ENCODE peak calls at places on chromosome 16, in five cellular contexts. Z is cardiac muscle cell; S is astrocyte of the spinal cord; H is upper lobe of right lung; K is CD4-positive, alpha-beta memory T cell. V is an unnamed sample.

GRCh38 chr16:68344252-68344651 is 33.4 kb downstream of the PRMT7 start:
- DNase-seq in K (no peak), H (no peak), S (no peak), Z (no peak), V (no peak)

GRCh38 chr16:89374393-89374948 is 115.9 kb downstream of the ANKRD11 start:
- DNase-seq in Z (no peak), H (no peak), S (peak), K (no peak), V (no peak)

GRCh38 chr16:5374184-5374583 is 276.6 kb upstream of the EEF2KMT start:
- DNase-seq in Z (no peak), S (no peak), H (no peak), K (no peak), V (no peak)

GRCh38 chr16:2388875-2389433 is 40.3 kb upstream of the CCNF start:
- DNase-seq in K (no peak), Z (peak), S (peak), H (no peak), V (peak)

GRCh38 chr16:19008245-19008644 is 24.5 kb downstream of the TMC7 start:
- DNase-seq in H (no peak), Z (peak), S (peak), K (no peak), V (peak)

GRCh38 chr16:51418258-51418657 is 267.2 kb upstream of the SALL1 start:
- DNase-seq in K (no peak), Z (no peak), H (no peak), S (no peak), V (no peak)

GRCh38 chr16:57609541-57610401 is 18.7 kb upstream of the ADGRG1 start:
- DNase-seq in K (peak), Z (peak), S (no peak), H (peak), V (no peak)

GRCh38 chr16:90020260-90020837 is 1.1 kb upstream of the DBNDD1 start:
- DNase-seq in K (no peak), S (peak), Z (no peak), H (no peak), V (no peak)

GRCh38 chr16:4800290-4801041 is 2.0 kb downstream of the ROGDI start:
- DNase-seq in H (peak), Z (no peak), K (no peak), S (no peak), V (peak)

GRCh38 chr16:88706965-88707871 is 915 bp downstream of the CTU2 start:
- DNase-seq in S (no peak), Z (no peak), K (no peak), H (no peak), V (no peak)

GRCh38 chr16:18932243-18932997 is 6.2 kb upstream of the SMG1 start:
- DNase-seq in K (no peak), Z (peak), H (no peak), S (peak), V (no peak)

GRCh38 chr16:35447010-35447558 is 1987.7 kb downstream of the TP53TG3F start:
- DNase-seq in S (no peak), K (no peak), H (no peak), Z (no peak), V (no peak)

GRCh38 chr16:84740596-84741071 is 40.8 kb downstream of the USP10 start:
- DNase-seq in Z (no peak), K (no peak), H (no peak), S (no peak), V (no peak)

GRCh38 chr16:59527206-59527997 is 793.3 kb upstream of the GOT2 start:
- DNase-seq in K (no peak), S (peak), Z (no peak), H (no peak), V (no peak)

GRCh38 chr16:77696149-77696548 is 26.2 kb upstream of the NUDT7 start:
- DNase-seq in K (no peak), H (no peak), S (no peak), Z (no peak), V (no peak)

GRCh38 chr16:8155275-8155674 is 435.0 kb downstream of the TMEM114 start:
- DNase-seq in Z (no peak), H (no peak), K (no peak), S (no peak), V (no peak)

GRCh38 chr16:2181952-2182351 is 14.5 kb downstream of the CASKIN1 start:
- DNase-seq in S (no peak), H (no peak), Z (no peak), K (no peak), V (no peak)

GRCh38 chr16:82506734-82507133 is 120.0 kb upstream of the CDH13 start:
- DNase-seq in H (no peak), S (no peak), Z (no peak), K (no peak), V (no peak)

DNA sequence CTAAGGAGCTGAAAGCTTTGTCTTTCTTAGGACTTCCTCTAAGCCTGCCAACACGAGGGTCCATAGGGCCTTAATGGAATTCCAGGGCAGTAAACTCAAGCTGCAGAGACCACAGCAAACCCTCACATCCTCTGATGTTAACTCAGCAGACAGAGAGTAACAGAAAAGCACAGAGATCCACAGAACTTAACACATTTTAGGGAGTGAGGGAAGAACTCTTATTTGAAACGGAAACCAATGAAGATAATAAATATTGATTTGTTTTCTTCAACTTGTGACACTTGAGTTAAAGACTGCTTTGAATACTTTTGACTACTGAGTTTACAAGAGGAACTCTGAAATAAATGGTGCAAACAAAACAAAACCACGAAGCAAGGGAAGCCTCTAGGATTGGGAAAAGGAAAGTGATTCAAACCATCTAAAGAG is 9.4 kb downstream of the DYNC1LI2 start:
- DNase-seq in H (no peak), K (no peak), S (no peak), Z (peak), V (no peak)
- H3K4me3 ChIP-seq in H (no peak), K (no peak), S (no peak), Z (no peak), V (no peak)

GRCh38 chr16:1018447-1018846 is 36.9 kb downstream of the SOX8 start:
- DNase-seq in S (no peak), Z (no peak), H (no peak), K (no peak), V (no peak)
- H3K4me3 ChIP-seq in S (no peak), Z (no peak), H (no peak), K (no peak), V (no peak)

DNA sequence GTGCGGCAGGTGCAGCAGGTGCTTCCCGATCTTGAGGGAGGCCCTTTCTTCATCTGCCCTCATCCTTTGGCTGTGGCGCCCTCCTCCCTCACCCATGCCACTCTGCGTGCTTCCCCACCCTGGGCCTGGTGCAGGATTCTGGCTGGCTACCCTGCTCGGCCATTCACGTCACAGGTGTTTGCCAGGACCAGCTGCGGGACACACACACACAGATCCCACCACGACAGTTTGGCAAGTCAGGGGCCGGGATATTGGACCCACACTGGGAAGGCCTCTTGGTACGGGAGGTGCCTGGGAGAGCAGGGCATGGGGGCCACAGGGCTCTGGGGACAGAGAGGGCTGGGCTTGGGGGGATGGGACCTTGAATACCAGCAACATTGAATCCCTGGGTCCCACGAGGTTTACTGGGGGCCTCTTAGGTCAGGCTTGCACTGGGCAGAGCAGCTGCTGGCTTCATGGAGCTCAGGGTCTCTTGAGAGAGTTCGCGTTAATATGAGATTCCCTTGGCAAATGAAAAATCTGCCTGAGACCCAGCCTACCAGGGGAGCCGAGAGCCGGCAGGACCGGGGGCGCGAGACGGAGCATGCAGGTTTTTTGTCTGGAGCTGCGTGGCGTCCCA is 15.1 kb downstream of the ADCY7 start:
- DNase-seq in H (no peak), S (no peak), Z (no peak), K (no peak), V (no peak)
- H3K4me3 ChIP-seq in H (peak), S (no peak), Z (no peak), K (no peak), V (no peak)

GRCh38 chr16:49596699-49597291 is 223.2 kb downstream of the C16orf78 start:
- DNase-seq in H (no peak), K (no peak), S (peak), Z (peak), V (no peak)
- H3K4me3 ChIP-seq in H (no peak), K (no peak), S (no peak), Z (no peak), V (no peak)

GRCh38 chr16:31429314-31429713 is 1.2 kb upstream of the COX6A2 start:
- DNase-seq in Z (no peak), S (no peak), H (no peak), K (no peak), V (no peak)

GRCh38 chr16:31430380-31431052 is 2.4 kb upstream of the COX6A2 start:
- DNase-seq in H (no peak), S (no peak), K (no peak), Z (no peak), V (peak)

GRCh38 chr16:31428638-31429247 is 583 bp upstream of the COX6A2 start:
- DNase-seq in S (no peak), K (no peak), Z (no peak), H (no peak), V (peak)

GRCh38 chr16:31427441-31428276 is 501 bp downstream of the COX6A2 start:
- DNase-seq in K (peak), Z (peak), H (peak), S (no peak), V (no peak)

DNA sequence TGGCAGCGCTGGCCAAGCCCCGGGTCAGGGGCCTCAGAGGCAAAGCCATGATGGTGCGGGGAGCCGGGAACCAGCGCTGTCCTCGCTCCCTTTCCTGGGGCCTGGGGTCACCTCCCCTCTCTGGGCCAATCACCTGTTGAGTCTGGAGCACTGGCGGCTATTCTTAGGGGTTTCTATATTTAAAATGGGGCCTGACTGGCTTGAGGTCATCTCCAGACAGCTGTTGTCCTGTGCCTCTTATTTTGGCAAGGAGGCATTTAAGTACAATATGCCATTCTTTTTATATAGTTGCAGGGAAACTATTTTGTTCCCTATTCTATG is at the start of gene COX6A2:
- DNase-seq in Z (no peak), S (no peak), H (peak), K (no peak), V (no peak)
- H3K4me3 ChIP-seq in Z (no peak), S (no peak), H (peak), K (no peak), V (peak)

DNA sequence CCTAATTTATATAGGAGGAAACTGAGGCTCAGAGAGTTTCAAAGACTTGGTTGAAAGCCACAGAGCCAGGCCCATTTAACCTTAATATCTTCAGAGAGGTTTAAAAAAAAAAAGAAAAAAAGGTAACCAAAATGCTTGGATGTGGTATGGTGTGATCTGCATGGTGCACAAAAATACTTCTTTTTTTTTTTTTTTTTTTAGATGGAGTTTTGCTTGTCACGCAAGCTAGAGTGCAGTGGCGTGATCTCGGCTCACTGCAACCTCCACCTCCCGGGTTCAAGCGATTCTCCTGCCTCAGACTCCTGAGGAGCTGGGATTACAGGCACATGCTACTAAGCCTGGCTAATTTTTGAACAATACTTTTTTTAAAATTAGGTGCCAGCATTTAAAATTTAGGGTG is 101.8 kb downstream of the XYLT1 start:
- DNase-seq in K (peak), Z (no peak), S (no peak), H (no peak), V (no peak)
- H3K4me3 ChIP-seq in K (peak), Z (no peak), S (no peak), H (no peak), V (no peak)

DNA sequence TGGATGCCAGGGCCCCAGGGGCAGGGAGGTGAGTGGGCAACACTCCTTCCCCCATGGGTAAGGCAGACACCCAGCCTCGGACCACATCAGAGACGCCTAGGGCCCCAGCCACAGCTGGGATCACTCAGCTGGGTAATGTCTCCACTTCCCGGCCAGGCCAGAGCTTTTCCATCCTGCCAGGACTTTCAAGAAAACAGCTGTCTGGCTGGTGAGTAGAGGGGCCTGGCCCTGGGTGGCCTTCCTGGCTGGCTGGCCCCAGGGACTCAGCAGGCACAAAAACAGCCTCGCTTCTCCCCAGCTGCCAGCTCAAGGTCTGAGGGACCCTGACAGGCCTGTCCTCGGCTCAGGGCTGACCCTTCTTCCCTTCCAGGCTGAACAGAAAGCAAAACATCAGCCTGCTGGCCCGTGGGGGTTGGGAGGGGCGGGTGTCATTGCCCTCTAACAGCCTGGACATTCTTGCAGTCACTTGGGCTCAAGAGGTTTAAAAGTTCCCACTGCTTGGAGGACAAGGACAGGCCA is 45.3 kb upstream of the JPH3 start:
- DNase-seq in K (no peak), S (no peak), Z (peak), H (no peak), V (no peak)
- H3K4me3 ChIP-seq in K (no peak), S (no peak), Z (no peak), H (no peak), V (no peak)

GRCh38 chr16:55832425-55832787 is 490 bp downstream of the CES1 start:
- DNase-seq in S (no peak), H (no peak), Z (no peak), K (no peak), V (no peak)
- H3K4me3 ChIP-seq in S (no peak), H (peak), Z (no peak), K (no peak), V (no peak)